ENCODE peak calls at places on chromosome 11, in seven cellular contexts. One of them, this sample, is unnamed.

GRCh38 chr11:74013141-74013540 is 4.3 kb upstream of the UCP3 start:
- DNase-seq in MM.1S: no peak
- DNase-seq in GM23248: no peak
- DNase-seq in hepatocyte: no peak
- DNase-seq in PC-3: no peak
- DNase-seq in neural progenitor cell: no peak
- DNase-seq in HCT116: no peak
- DNase-seq in this sample: no peak

GRCh38 chr11:20355221-20356219 is 8.0 kb upstream of the HTATIP2 start:
- DNase-seq in MM.1S: peak; percentile 55
- DNase-seq in neural progenitor cell: peak; percentile 63
- DNase-seq in GM23248: peak; percentile 72
- DNase-seq in PC-3: peak; percentile 68
- DNase-seq in HCT116: peak; percentile 54
- DNase-seq in hepatocyte: peak; percentile 72
- DNase-seq in this sample: peak; percentile 64

GRCh38 chr11:129307162-129307561 is 68.5 kb upstream of the BARX2 start:
- DNase-seq in neural progenitor cell: no peak
- DNase-seq in hepatocyte: no peak
- DNase-seq in HCT116: no peak
- DNase-seq in GM23248: no peak
- DNase-seq in PC-3: no peak
- DNase-seq in MM.1S: no peak
- DNase-seq in this sample: no peak

GRCh38 chr11:10625281-10625981 is 57.0 kb upstream of the LYVE1 start:
- DNase-seq in hepatocyte: no peak
- DNase-seq in HCT116: no peak
- DNase-seq in neural progenitor cell: no peak
- DNase-seq in MM.1S: no peak
- DNase-seq in PC-3: no peak
- DNase-seq in GM23248: no peak
- DNase-seq in this sample: no peak

GRCh38 chr11:7495997-7496545 is 10.8 kb downstream of the OLFML1 start:
- DNase-seq in HCT116: no peak
- DNase-seq in MM.1S: no peak
- DNase-seq in neural progenitor cell: no peak
- DNase-seq in PC-3: no peak
- DNase-seq in GM23248: no peak
- DNase-seq in hepatocyte: no peak
- DNase-seq in this sample: no peak

GRCh38 chr11:8223513-8223899 is 40.2 kb downstream of the LMO1 start:
- DNase-seq in GM23248: peak; percentile 63
- DNase-seq in hepatocyte: no peak
- DNase-seq in PC-3: no peak
- DNase-seq in MM.1S: no peak
- DNase-seq in neural progenitor cell: no peak
- DNase-seq in HCT116: no peak
- DNase-seq in this sample: no peak

GRCh38 chr11:33828604-33829429 is 54.5 kb upstream of the FBXO3 start:
- DNase-seq in neural progenitor cell: peak; percentile 52
- DNase-seq in hepatocyte: peak; percentile 13
- DNase-seq in GM23248: peak; percentile 27
- DNase-seq in MM.1S: no peak
- DNase-seq in PC-3: no peak
- DNase-seq in HCT116: no peak
- DNase-seq in this sample: peak; percentile 60

GRCh38 chr11:66718320-66718971 is 10.6 kb downstream of the SPTBN2 start:
- DNase-seq in MM.1S: no peak
- DNase-seq in neural progenitor cell: no peak
- DNase-seq in HCT116: no peak
- DNase-seq in GM23248: no peak
- DNase-seq in PC-3: no peak
- DNase-seq in hepatocyte: peak; percentile 55
- DNase-seq in this sample: peak; percentile 71

GRCh38 chr11:65055538-65055937 is 2.8 kb downstream of the NAALADL1 start:
- DNase-seq in MM.1S: peak; percentile 17
- DNase-seq in HCT116: no peak
- DNase-seq in GM23248: no peak
- DNase-seq in hepatocyte: no peak
- DNase-seq in PC-3: no peak
- DNase-seq in neural progenitor cell: no peak
- DNase-seq in this sample: no peak

GRCh38 chr11:110065189-110065588 is 28.0 kb upstream of the ZC3H12C start:
- DNase-seq in HCT116: no peak
- DNase-seq in MM.1S: no peak
- DNase-seq in neural progenitor cell: no peak
- DNase-seq in hepatocyte: no peak
- DNase-seq in PC-3: peak; percentile 89
- DNase-seq in GM23248: no peak
- DNase-seq in this sample: no peak

GRCh38 chr11:126212089-126212660 is 593 bp downstream of the FAM118B start:
- DNase-seq in PC-3: peak; percentile 13
- DNase-seq in MM.1S: no peak
- DNase-seq in neural progenitor cell: peak; percentile 16
- DNase-seq in HCT116: no peak
- DNase-seq in hepatocyte: no peak
- DNase-seq in GM23248: peak; percentile 58
- DNase-seq in this sample: peak; percentile 27

GRCh38 chr11:27681664-27682063 is 18.6 kb downstream of the BDNF start:
- DNase-seq in hepatocyte: no peak
- DNase-seq in PC-3: no peak
- DNase-seq in GM23248: no peak
- DNase-seq in HCT116: no peak
- DNase-seq in MM.1S: no peak
- DNase-seq in neural progenitor cell: no peak
- DNase-seq in this sample: no peak

GRCh38 chr11:47905358-47906059 is 57.4 kb upstream of the NUP160 start:
- DNase-seq in PC-3: no peak
- DNase-seq in HCT116: no peak
- DNase-seq in neural progenitor cell: no peak
- DNase-seq in hepatocyte: no peak
- DNase-seq in MM.1S: no peak
- DNase-seq in GM23248: no peak
- DNase-seq in this sample: peak; percentile 2

GRCh38 chr11:71342951-71343827 is 90.8 kb upstream of the SHANK2 start:
- DNase-seq in HCT116: peak; percentile 40
- DNase-seq in neural progenitor cell: peak; percentile 72
- DNase-seq in PC-3: peak; percentile 75
- DNase-seq in hepatocyte: peak; percentile 78
- DNase-seq in GM23248: peak; percentile 45
- DNase-seq in MM.1S: no peak
- DNase-seq in this sample: peak; percentile 91

GRCh38 chr11:7610393-7610792 is 62.9 kb downstream of the CYB5R2 start:
- DNase-seq in GM23248: no peak
- DNase-seq in neural progenitor cell: no peak
- DNase-seq in hepatocyte: no peak
- DNase-seq in HCT116: no peak
- DNase-seq in MM.1S: no peak
- DNase-seq in PC-3: no peak
- DNase-seq in this sample: no peak

GRCh38 chr11:123531325-123531724 is 101.3 kb downstream of the GRAMD1B start:
- DNase-seq in PC-3: peak; percentile 30
- DNase-seq in HCT116: no peak
- DNase-seq in GM23248: no peak
- DNase-seq in neural progenitor cell: no peak
- DNase-seq in MM.1S: no peak
- DNase-seq in hepatocyte: no peak
- DNase-seq in this sample: no peak

GRCh38 chr11:71525188-71525937 is 1.7 kb upstream of the KRTAP5-7 start:
- DNase-seq in MM.1S: no peak
- DNase-seq in neural progenitor cell: no peak
- DNase-seq in PC-3: peak; percentile 33
- DNase-seq in GM23248: no peak
- DNase-seq in HCT116: no peak
- DNase-seq in hepatocyte: no peak
- DNase-seq in this sample: no peak

GRCh38 chr11:129533395-129533794 is 157.7 kb downstream of the BARX2 start:
- DNase-seq in GM23248: no peak
- DNase-seq in HCT116: no peak
- DNase-seq in neural progenitor cell: no peak
- DNase-seq in hepatocyte: no peak
- DNase-seq in PC-3: no peak
- DNase-seq in MM.1S: no peak
- DNase-seq in this sample: no peak

GRCh38 chr11:22192642-22193347 is at the start of gene ANO5:
- DNase-seq in hepatocyte: peak; percentile 78
- DNase-seq in PC-3: no peak
- DNase-seq in MM.1S: peak; percentile 56
- DNase-seq in neural progenitor cell: peak; percentile 87
- DNase-seq in GM23248: peak; percentile 7
- DNase-seq in HCT116: no peak
- DNase-seq in this sample: peak; percentile 81

GRCh38 chr11:30919389-30920172 is 333.4 kb upstream of the MPPED2 start:
- DNase-seq in neural progenitor cell: no peak
- DNase-seq in hepatocyte: no peak
- DNase-seq in PC-3: no peak
- DNase-seq in MM.1S: peak; percentile 57
- DNase-seq in HCT116: no peak
- DNase-seq in GM23248: peak; percentile 69
- DNase-seq in this sample: no peak

GRCh38 chr11:104830080-104830479 is 68.2 kb downstream of the CASP12 start:
- DNase-seq in PC-3: peak; percentile 85
- DNase-seq in hepatocyte: no peak
- DNase-seq in MM.1S: no peak
- DNase-seq in HCT116: peak; percentile 1
- DNase-seq in GM23248: peak; percentile 73
- DNase-seq in neural progenitor cell: no peak
- DNase-seq in this sample: no peak

GRCh38 chr11:111762981-111763643 is 3.1 kb downstream of the PPP2R1B start:
- DNase-seq in hepatocyte: no peak
- DNase-seq in PC-3: peak; percentile 21
- DNase-seq in neural progenitor cell: peak; percentile 52
- DNase-seq in GM23248: peak; percentile 39
- DNase-seq in HCT116: no peak
- DNase-seq in MM.1S: no peak
- DNase-seq in this sample: no peak

GRCh38 chr11:111766834-111767142 is 599 bp upstream of the PPP2R1B start:
- DNase-seq in MM.1S: no peak
- DNase-seq in PC-3: no peak
- DNase-seq in HCT116: no peak
- DNase-seq in GM23248: no peak
- DNase-seq in neural progenitor cell: no peak
- DNase-seq in hepatocyte: no peak
- DNase-seq in this sample: no peak

GRCh38 chr11:111764621-111765020 is 1.6 kb downstream of the PPP2R1B start:
- DNase-seq in MM.1S: no peak
- DNase-seq in hepatocyte: no peak
- DNase-seq in neural progenitor cell: no peak
- DNase-seq in HCT116: no peak
- DNase-seq in PC-3: peak; percentile 73
- DNase-seq in GM23248: peak; percentile 61
- DNase-seq in this sample: no peak

GRCh38 chr11:111765984-111766833 is at the start of gene PPP2R1B:
- DNase-seq in PC-3: peak; percentile 83
- DNase-seq in HCT116: peak; percentile 23
- DNase-seq in GM23248: peak; percentile 88
- DNase-seq in hepatocyte: peak; percentile 88
- DNase-seq in neural progenitor cell: peak; percentile 87
- DNase-seq in MM.1S: peak; percentile 65
- DNase-seq in this sample: peak; percentile 90

GRCh38 chr11:111765320-111765983 is 737 bp downstream of the PPP2R1B start:
- DNase-seq in neural progenitor cell: no peak
- DNase-seq in HCT116: no peak
- DNase-seq in PC-3: peak; percentile 35
- DNase-seq in hepatocyte: no peak
- DNase-seq in GM23248: peak; percentile 60
- DNase-seq in MM.1S: peak; percentile 11
- DNase-seq in this sample: peak; percentile 64
- TF ChIP-seq EZH2phosphoT487 in neural progenitor cell: no peak
- TF ChIP-seq EZH2phosphoT487 in HCT116: no peak
- TF ChIP-seq EZH2phosphoT487 in PC-3: no peak
- TF ChIP-seq EZH2phosphoT487 in hepatocyte: no peak
- TF ChIP-seq EZH2phosphoT487 in GM23248: no peak
- TF ChIP-seq EZH2phosphoT487 in MM.1S: no peak
- TF ChIP-seq EZH2phosphoT487 in this sample: no peak

GRCh38 chr11:69638941-69639681 is 1.8 kb upstream of the CCND1 start:
- DNase-seq in GM23248: peak; percentile 99
- DNase-seq in hepatocyte: peak; percentile 96
- DNase-seq in neural progenitor cell: peak; percentile 98
- DNase-seq in PC-3: peak; percentile 99
- DNase-seq in HCT116: peak; percentile 95
- DNase-seq in MM.1S: peak; percentile 49
- DNase-seq in this sample: peak; percentile 99
- TF ChIP-seq EZH2 in GM23248: no peak
- TF ChIP-seq EZH2 in hepatocyte: no peak
- TF ChIP-seq EZH2 in neural progenitor cell: peak; percentile 23
- TF ChIP-seq EZH2 in PC-3: no peak
- TF ChIP-seq EZH2 in HCT116: no peak
- TF ChIP-seq EZH2 in MM.1S: no peak
- TF ChIP-seq EZH2 in this sample: no peak

DNA sequence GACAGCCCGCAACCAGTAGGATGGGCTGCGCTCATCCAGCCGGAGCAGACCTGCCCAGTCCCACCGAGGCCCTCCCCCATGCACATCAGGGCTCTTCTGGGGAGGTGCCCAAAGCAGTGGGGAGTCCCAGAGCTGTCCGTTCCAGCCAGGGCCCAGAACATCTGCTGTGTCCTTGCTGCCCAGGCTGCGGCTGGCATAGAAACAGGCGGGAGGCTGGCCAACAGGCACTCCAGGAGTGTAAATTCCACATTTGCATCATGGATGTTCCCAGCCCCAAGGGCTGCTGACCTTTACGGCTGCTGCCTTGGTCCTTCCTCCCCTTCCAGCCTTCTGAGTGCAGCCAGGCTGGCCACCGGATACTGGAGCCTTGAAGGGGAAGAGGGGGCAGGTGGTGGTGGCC is 30.0 kb upstream of the SYT7 start:
- DNase-seq in neural progenitor cell: no peak
- DNase-seq in hepatocyte: no peak
- DNase-seq in HCT116: no peak
- DNase-seq in MM.1S: no peak
- DNase-seq in GM23248: no peak
- DNase-seq in PC-3: no peak
- DNase-seq in this sample: no peak
- TF ChIP-seq EZH2phosphoT487 in neural progenitor cell: no peak
- TF ChIP-seq EZH2phosphoT487 in hepatocyte: no peak
- TF ChIP-seq EZH2phosphoT487 in HCT116: no peak
- TF ChIP-seq EZH2phosphoT487 in MM.1S: no peak
- TF ChIP-seq EZH2phosphoT487 in GM23248: no peak
- TF ChIP-seq EZH2phosphoT487 in PC-3: no peak
- TF ChIP-seq EZH2phosphoT487 in this sample: no peak

GRCh38 chr11:2135018-2135569 is 4.1 kb downstream of the IGF2 start:
- DNase-seq in hepatocyte: no peak
- DNase-seq in GM23248: no peak
- DNase-seq in neural progenitor cell: no peak
- DNase-seq in PC-3: no peak
- DNase-seq in MM.1S: no peak
- DNase-seq in HCT116: no peak
- DNase-seq in this sample: no peak

GRCh38 chr11:2136209-2136951 is 2.8 kb downstream of the IGF2 start:
- DNase-seq in GM23248: no peak
- DNase-seq in MM.1S: no peak
- DNase-seq in PC-3: no peak
- DNase-seq in HCT116: no peak
- DNase-seq in neural progenitor cell: no peak
- DNase-seq in hepatocyte: no peak
- DNase-seq in this sample: peak; percentile 64

GRCh38 chr11:2134022-2135010 is 4.9 kb downstream of the IGF2 start:
- DNase-seq in HCT116: no peak
- DNase-seq in PC-3: no peak
- DNase-seq in neural progenitor cell: no peak
- DNase-seq in MM.1S: no peak
- DNase-seq in hepatocyte: no peak
- DNase-seq in GM23248: no peak
- DNase-seq in this sample: no peak

GRCh38 chr11:2136952-2137201 is 2.3 kb downstream of the IGF2 start:
- DNase-seq in hepatocyte: no peak
- DNase-seq in neural progenitor cell: no peak
- DNase-seq in PC-3: no peak
- DNase-seq in HCT116: no peak
- DNase-seq in MM.1S: no peak
- DNase-seq in GM23248: no peak
- DNase-seq in this sample: no peak

GRCh38 chr11:2135648-2136201 is 3.5 kb downstream of the IGF2 start:
- DNase-seq in neural progenitor cell: no peak
- DNase-seq in GM23248: no peak
- DNase-seq in MM.1S: no peak
- DNase-seq in HCT116: no peak
- DNase-seq in hepatocyte: peak; percentile 46
- DNase-seq in PC-3: no peak
- DNase-seq in this sample: no peak
- TF ChIP-seq EZH2 in neural progenitor cell: no peak
- TF ChIP-seq EZH2 in GM23248: no peak
- TF ChIP-seq EZH2 in MM.1S: no peak
- TF ChIP-seq EZH2 in HCT116: no peak
- TF ChIP-seq EZH2 in hepatocyte: no peak
- TF ChIP-seq EZH2 in PC-3: no peak
- TF ChIP-seq EZH2 in this sample: no peak

This sample was measured in GM23338.